ENCODE peak calls at places on chromosome 20, in ten cellular contexts. L, K, Z, H, R, P, M, F, O and G are unnamed samples.

GRCh38 chr20:56765172-56766073 is 136.3 kb downstream of the TFAP2C start:
- DNase-seq in R (no peak), L (no peak), F (no peak), M (no peak), Z (no peak), H (no peak), P (no peak), O (no peak), K (no peak), G (no peak)

GRCh38 chr20:51417245-51417560 is 125.3 kb downstream of the NFATC2 start:
- DNase-seq in H (no peak), K (no peak), F (peak; percentile 47), O (no peak), M (no peak), L (no peak), P (no peak), Z (no peak), R (no peak), G (no peak)

GRCh38 chr20:62321521-62321948 is 18.7 kb downstream of the ADRM1 start:
- DNase-seq in H (no peak), P (no peak), R (no peak), M (no peak), L (no peak), K (peak; percentile 44), O (no peak), F (no peak), Z (peak; percentile 49), G (no peak)

GRCh38 chr20:17381701-17382100 is 149.5 kb downstream of the BFSP1 start:
- DNase-seq in L (peak; percentile 24), K (no peak), Z (no peak), H (no peak), M (no peak), O (no peak), P (no peak), R (no peak), F (no peak), G (no peak)

GRCh38 chr20:59063358-59064213 is 21.0 kb upstream of the PRELID3B start:
- DNase-seq in Z (no peak), O (no peak), H (peak; percentile 43), P (no peak), R (peak; percentile 59), M (no peak), F (peak; percentile 65), L (peak; percentile 5), K (peak; percentile 75), G (no peak)

GRCh38 chr20:21702553-21703467 is 2.7 kb upstream of the PAX1 start:
- DNase-seq in P (no peak), F (peak; percentile 71), R (peak; percentile 2), H (peak; percentile 32), L (peak; percentile 63), Z (peak; percentile 67), K (peak; percentile 3), M (peak; percentile 32), O (peak; percentile 9), G (peak; percentile 91)

GRCh38 chr20:46305331-46305972 is 2.8 kb downstream of the CDH22 start:
- DNase-seq in H (peak; percentile 65), F (no peak), L (peak; percentile 85), O (no peak), K (no peak), R (no peak), P (no peak), M (no peak), Z (no peak), G (peak; percentile 44)

GRCh38 chr20:21280496-21281016 is 22.6 kb upstream of the XRN2 start:
- DNase-seq in P (no peak), H (no peak), Z (peak; percentile 14), M (no peak), F (no peak), L (no peak), O (no peak), K (no peak), R (no peak), G (no peak)

GRCh38 chr20:31594558-31595379 is 10.3 kb upstream of the ID1 start:
- DNase-seq in P (no peak), L (no peak), Z (no peak), K (no peak), R (peak; percentile 45), H (no peak), F (peak; percentile 72), M (no peak), O (no peak), G (no peak)

GRCh38 chr20:10313701-10314100 is 95.1 kb downstream of the SNAP25 start:
- DNase-seq in M (no peak), O (no peak), F (no peak), R (peak; percentile 22), H (no peak), P (no peak), L (no peak), K (no peak), Z (no peak), G (no peak)

GRCh38 chr20:61125536-61126180 is 126.4 kb upstream of the CDH4 start:
- DNase-seq in K (no peak), O (no peak), H (no peak), Z (no peak), L (no peak), R (no peak), P (no peak), M (no peak), F (no peak), G (no peak)

GRCh38 chr20:49431345-49431744 is 51.1 kb downstream of the KCNB1 start:
- DNase-seq in P (no peak), M (no peak), K (no peak), O (no peak), H (no peak), L (no peak), R (no peak), F (no peak), Z (no peak), G (no peak)

GRCh38 chr20:44151621-44152416 is 35.2 kb downstream of the JPH2 start:
- DNase-seq in K (no peak), Z (no peak), P (no peak), H (no peak), R (no peak), O (no peak), L (no peak), F (no peak), M (no peak), G (no peak)

GRCh38 chr20:41032243-41032642 is 3.6 kb downstream of the TOP1 start:
- DNase-seq in L (no peak), H (no peak), K (peak; percentile 42), Z (no peak), P (no peak), M (no peak), O (no peak), R (peak; percentile 26), F (no peak), G (no peak)

GRCh38 chr20:20864346-20865096 is 152.1 kb upstream of the RALGAPA2 start:
- DNase-seq in M (peak; percentile 52), R (no peak), H (peak; percentile 78), F (no peak), P (no peak), L (no peak), K (peak; percentile 4), Z (no peak), O (no peak), G (peak; percentile 25)

GRCh38 chr20:62906209-62906608 is 20.1 kb downstream of the DIDO1 start:
- DNase-seq in P (no peak), M (no peak), Z (no peak), O (no peak), L (no peak), F (no peak), K (no peak), R (no peak), H (no peak), G (no peak)

GRCh38 chr20:58102252-58102651 is 126.2 kb downstream of the ANKRD60 start:
- DNase-seq in L (no peak), K (peak; percentile 19), F (no peak), O (no peak), Z (no peak), H (no peak), R (peak; percentile 71), P (no peak), M (no peak), G (no peak)

GRCh38 chr20:5822569-5822968 is 72.4 kb downstream of the SHLD1 start:
- DNase-seq in M (no peak), O (no peak), R (no peak), K (no peak), P (no peak), F (no peak), L (no peak), Z (no peak), H (no peak), G (no peak)

GRCh38 chr20:63941282-63942060 is 14.7 kb downstream of the UCKL1 start:
- DNase-seq in R (no peak), F (peak; percentile 75), Z (peak; percentile 78), K (no peak), P (peak; percentile 58), M (no peak), L (peak; percentile 51), O (peak; percentile 60), H (no peak), G (no peak)

GRCh38 chr20:18717062-18717461 is 96.5 kb upstream of the SCP2D1 start:
- DNase-seq in L (no peak), P (no peak), K (no peak), O (no peak), Z (no peak), R (no peak), F (no peak), H (no peak), M (no peak), G (no peak)

GRCh38 chr20:5528719-5529256 is 212.0 kb upstream of the PROKR2 start:
- DNase-seq in Z (peak; percentile 69), H (peak; percentile 76), O (peak; percentile 79), K (peak; percentile 90), L (peak; percentile 86), P (peak; percentile 51), F (no peak), R (peak; percentile 78), M (peak; percentile 79), G (peak; percentile 67)

GRCh38 chr20:45817652-45818194 is 5.3 kb downstream of the UBE2C start:
- DNase-seq in L (no peak), R (peak; percentile 82), M (no peak), O (no peak), Z (no peak), F (no peak), H (no peak), P (no peak), K (peak; percentile 91), G (no peak)

GRCh38 chr20:54228841-54229240 is 21.0 kb downstream of the PFDN4 start:
- DNase-seq in O (no peak), K (no peak), M (no peak), H (no peak), F (no peak), P (no peak), R (no peak), L (no peak), Z (no peak), G (no peak)

GRCh38 chr20:46562373-46563169 is 12.1 kb upstream of the OCSTAMP start:
- DNase-seq in H (peak; percentile 68), R (peak; percentile 47), O (peak; percentile 70), F (no peak), P (peak; percentile 53), L (peak; percentile 81), M (peak; percentile 81), K (peak; percentile 59), Z (peak; percentile 82), G (peak; percentile 80)

GRCh38 chr20:3710703-3711417 is 1.5 kb downstream of the SIGLEC1 start:
- DNase-seq in O (peak; percentile 76), F (peak; percentile 91), M (peak; percentile 21), H (no peak), L (peak; percentile 59), P (peak; percentile 75), R (peak; percentile 38), K (peak; percentile 57), Z (peak; percentile 90), G (peak; percentile 68)

GRCh38 chr20:45945678-45946148 is 11.2 kb downstream of the PCIF1 start:
- DNase-seq in Z (no peak), F (no peak), H (no peak), O (no peak), P (no peak), M (no peak), L (peak; percentile 59), R (peak; percentile 64), K (peak; percentile 29), G (no peak)

GRCh38 chr20:19785886-19786285 is 27.8 kb downstream of the RIN2 start:
- DNase-seq in Z (no peak), P (no peak), F (no peak), H (no peak), K (peak; percentile 63), M (no peak), R (no peak), L (no peak), O (no peak), G (no peak)

GRCh38 chr20:1997483-1998192 is 3.8 kb upstream of the PDYN start:
- DNase-seq in L (no peak), K (no peak), F (no peak), M (no peak), P (no peak), Z (no peak), R (no peak), O (no peak), H (no peak), G (no peak)